ENCODE peak calls at places on chromosome 16, in eight cellular contexts. H is NCI-H2227 treated with DMSO at 0.1 percent for 48 hours; N is substantia nigra; R is HEK293T; A is activated naive CD4-positive, alpha-beta T cell treated with anti-CD3 and anti-CD28 coated beads, Interleukin-2, amount 50 U/mL, for 16 hours; J is ELR; X is lung microvascular endothelial cell; C is CD4-positive, alpha-beta T cell. D is an unnamed sample.

GRCh38 chr16:28189237-28189636 is 22.5 kb downstream of the XPO6 start:
- DNase-seq in H (no peak), N (no peak), R (no peak), A (no peak), J (peak), X (peak), C (peak), D (no peak)

GRCh38 chr16:12611916-12612597 is 191.6 kb downstream of the CPPED1 start:
- DNase-seq in H (no peak), N (no peak), R (no peak), A (no peak), J (no peak), X (no peak), C (no peak), D (no peak)

GRCh38 chr16:67357561-67357960 is 30.9 kb downstream of the LRRC36 start:
- DNase-seq in H (peak), N (no peak), R (no peak), A (no peak), J (no peak), X (no peak), C (no peak), D (no peak)

GRCh38 chr16:89922477-89922883 is 662 bp upstream of the TUBB3 start:
- DNase-seq in H (peak), N (no peak), R (no peak), A (no peak), J (peak), X (peak), C (no peak), D (no peak)

GRCh38 chr16:13036600-13036999 is 135.2 kb downstream of the SHISA9 start:
- DNase-seq in H (no peak), N (no peak), R (no peak), A (peak), J (peak), X (peak), C (no peak), D (no peak)

GRCh38 chr16:35744716-35745115 is 2285.3 kb downstream of the TP53TG3F start:
- DNase-seq in H (no peak), N (no peak), R (no peak), A (no peak), J (no peak), X (peak), C (no peak), D (no peak)

GRCh38 chr16:74862743-74863244 is 88.2 kb upstream of the FA2H start:
- DNase-seq in H (peak), N (no peak), R (peak), A (no peak), J (peak), X (peak), C (no peak), D (peak)

GRCh38 chr16:55373489-55373832 is 49.5 kb downstream of the IRX6 start:
- DNase-seq in H (no peak), N (no peak), R (no peak), A (no peak), J (no peak), X (no peak), C (no peak), D (no peak)

GRCh38 chr16:77844801-77845200 is 56.4 kb downstream of the VAT1L start:
- DNase-seq in H (no peak), N (no peak), R (no peak), A (no peak), J (no peak), X (no peak), C (no peak), D (peak)

GRCh38 chr16:7246578-7246977 is 86.1 kb upstream of the RBFOX1 start:
- DNase-seq in H (no peak), N (no peak), R (no peak), A (no peak), J (no peak), X (no peak), C (no peak), D (no peak)

GRCh38 chr16:67268136-67268579 is 11.2 kb upstream of the PLEKHG4 start:
- DNase-seq in H (no peak), N (no peak), R (no peak), A (no peak), J (peak), X (peak), C (no peak), D (no peak)

GRCh38 chr16:74735162-74735452 is 34.4 kb upstream of the MLKL start:
- DNase-seq in H (no peak), N (no peak), R (no peak), A (no peak), J (no peak), X (no peak), C (no peak), D (no peak)

GRCh38 chr16:23072084-23072599 is 77.1 kb downstream of the USP31 start:
- DNase-seq in H (no peak), N (peak), R (no peak), A (no peak), J (peak), X (peak), C (no peak), D (no peak)

GRCh38 chr16:27973678-27974077 is 89.8 kb downstream of the GSG1L start:
- DNase-seq in H (no peak), N (no peak), R (no peak), A (no peak), J (peak), X (no peak), C (no peak), D (no peak)

GRCh38 chr16:11025120-11025531 is 80.8 kb downstream of the CLEC16A start:
- DNase-seq in H (no peak), N (no peak), R (no peak), A (no peak), J (no peak), X (no peak), C (no peak), D (no peak)

GRCh38 chr16:27966756-27967155 is 96.8 kb downstream of the GSG1L start:
- DNase-seq in H (no peak), N (no peak), R (no peak), A (no peak), J (no peak), X (no peak), C (no peak), D (no peak)

GRCh38 chr16:180101-180920 is at the start of gene HBQ1:
- DNase-seq in H (peak), N (no peak), R (peak), A (peak), J (peak), X (peak), C (no peak), D (no peak)

GRCh38 chr16:25081702-25082101 is 29.8 kb upstream of the LCMT1 start:
- DNase-seq in H (peak), N (no peak), R (no peak), A (no peak), J (no peak), X (no peak), C (no peak), D (no peak)

GRCh38 chr16:1823821-1824220 is 2.8 kb downstream of the HAGH start:
- DNase-seq in H (no peak), N (no peak), R (no peak), A (no peak), J (peak), X (peak), C (no peak), D (no peak)

GRCh38 chr16:57144027-57144426 is 41.8 kb downstream of the PSME3IP1 start:
- DNase-seq in H (no peak), N (no peak), R (no peak), A (no peak), J (no peak), X (no peak), C (no peak), D (no peak)

GRCh38 chr16:50040028-50040427 is 15.0 kb downstream of the CNEP1R1 start:
- DNase-seq in H (no peak), N (no peak), R (no peak), A (no peak), J (no peak), X (no peak), C (no peak), D (no peak)

GRCh38 chr16:29811170-29811895 is 660 bp upstream of the PRRT2 start:
- DNase-seq in H (peak), N (peak), R (peak), A (peak), J (peak), X (peak), C (peak), D (peak)

GRCh38 chr16:72847187-72848044 is 200.5 kb downstream of the ZFHX3 start:
- DNase-seq in H (peak), N (no peak), R (peak), A (no peak), J (peak), X (peak), C (no peak), D (peak)

GRCh38 chr16:1973461-1974156 is 1.8 kb downstream of the TBL3 start:
- DNase-seq in H (no peak), N (no peak), R (no peak), A (no peak), J (no peak), X (no peak), C (no peak), D (no peak)

GRCh38 chr16:51140112-51140511 is 11.0 kb downstream of the SALL1 start:
- DNase-seq in H (no peak), N (no peak), R (no peak), A (no peak), J (no peak), X (no peak), C (no peak), D (no peak)

GRCh38 chr16:78439646-78440045 is 340.2 kb downstream of the WWOX start:
- DNase-seq in H (no peak), N (no peak), R (no peak), A (no peak), J (no peak), X (no peak), C (no peak), D (no peak)

GRCh38 chr16:54208262-54208661 is 78.3 kb downstream of the IRX3 start:
- DNase-seq in H (no peak), N (no peak), R (no peak), A (no peak), J (no peak), X (no peak), C (no peak), D (no peak)

GRCh38 chr16:86424413-86424812 is 85.9 kb upstream of the FOXF1 start:
- DNase-seq in H (no peak), N (no peak), R (no peak), A (no peak), J (no peak), X (no peak), C (no peak), D (no peak)

GRCh38 chr16:82459580-82460256 is 167.1 kb upstream of the CDH13 start:
- DNase-seq in H (no peak), N (no peak), R (no peak), A (no peak), J (no peak), X (no peak), C (no peak), D (no peak)

GRCh38 chr16:20844588-20844987 is 38.3 kb downstream of the REXO5 start:
- DNase-seq in H (no peak), N (no peak), R (no peak), A (no peak), J (no peak), X (peak), C (no peak), D (no peak)